ENCODE peak calls at places on chromosome 15, in four cellular contexts. One of them, this sample, is unnamed.

GRCh38 chr15:57596978-57597377 is 5.3 kb downstream of the MYZAP start:
- DNase-seq in fibroblast of mammary gland: no peak
- DNase-seq in endodermal cell: no peak
- DNase-seq in coronary artery: no peak
- DNase-seq in this sample: no peak

GRCh38 chr15:39828374-39828931 is 45.8 kb upstream of the FSIP1 start:
- DNase-seq in fibroblast of mammary gland: peak
- DNase-seq in endodermal cell: peak
- DNase-seq in coronary artery: no peak
- DNase-seq in this sample: no peak

GRCh38 chr15:87267798-87268197 is 988.7 kb downstream of the NTRK3 start:
- DNase-seq in fibroblast of mammary gland: peak
- DNase-seq in endodermal cell: no peak
- DNase-seq in coronary artery: no peak
- DNase-seq in this sample: no peak

GRCh38 chr15:51200791-51201190 is 106.1 kb upstream of the TNFAIP8L3 start:
- DNase-seq in fibroblast of mammary gland: peak
- DNase-seq in endodermal cell: no peak
- DNase-seq in coronary artery: no peak
- DNase-seq in this sample: no peak

GRCh38 chr15:59762558-59762957 is 73.4 kb upstream of the BNIP2 start:
- DNase-seq in fibroblast of mammary gland: no peak
- DNase-seq in endodermal cell: peak
- DNase-seq in coronary artery: no peak
- DNase-seq in this sample: no peak

GRCh38 chr15:83207622-83208356 is at the start of gene HDGFL3:
- DNase-seq in fibroblast of mammary gland: peak
- DNase-seq in endodermal cell: peak
- DNase-seq in coronary artery: peak
- DNase-seq in this sample: peak

GRCh38 chr15:77028451-77029165 is 33.7 kb downstream of the PSTPIP1 start:
- DNase-seq in fibroblast of mammary gland: no peak
- DNase-seq in endodermal cell: no peak
- DNase-seq in coronary artery: peak
- DNase-seq in this sample: no peak

GRCh38 chr15:27222479-27222878 is 251.5 kb downstream of the GABRG3 start:
- DNase-seq in fibroblast of mammary gland: peak
- DNase-seq in endodermal cell: no peak
- DNase-seq in coronary artery: no peak
- DNase-seq in this sample: no peak

GRCh38 chr15:95365615-95366107 is 964.8 kb upstream of the NR2F2 start:
- DNase-seq in fibroblast of mammary gland: no peak
- DNase-seq in endodermal cell: no peak
- DNase-seq in coronary artery: no peak
- DNase-seq in this sample: no peak

GRCh38 chr15:67042490-67043181 is 22.8 kb upstream of the SMAD3 start:
- DNase-seq in fibroblast of mammary gland: peak
- DNase-seq in endodermal cell: no peak
- DNase-seq in coronary artery: no peak
- DNase-seq in this sample: no peak

GRCh38 chr15:85312925-85313324 is 67.5 kb upstream of the AKAP13 start:
- DNase-seq in fibroblast of mammary gland: peak
- DNase-seq in endodermal cell: peak
- DNase-seq in coronary artery: no peak
- DNase-seq in this sample: no peak

GRCh38 chr15:92960996-92961681 is 61.0 kb downstream of the CHD2 start:
- DNase-seq in fibroblast of mammary gland: no peak
- DNase-seq in endodermal cell: no peak
- DNase-seq in coronary artery: no peak
- DNase-seq in this sample: no peak

GRCh38 chr15:77702211-77702957 is 69.7 kb upstream of the LINGO1 start:
- DNase-seq in fibroblast of mammary gland: peak
- DNase-seq in endodermal cell: peak
- DNase-seq in coronary artery: no peak
- DNase-seq in this sample: no peak

GRCh38 chr15:99741835-99742234 is 8.6 kb upstream of the LYSMD4 start:
- DNase-seq in fibroblast of mammary gland: no peak
- DNase-seq in endodermal cell: no peak
- DNase-seq in coronary artery: no peak
- DNase-seq in this sample: no peak

GRCh38 chr15:44298878-44299277 is 10.4 kb downstream of the GOLM2 start:
- DNase-seq in fibroblast of mammary gland: peak
- DNase-seq in endodermal cell: peak
- DNase-seq in coronary artery: no peak
- DNase-seq in this sample: no peak

GRCh38 chr15:78944202-78944625 is 632 bp downstream of the CTSH start:
- DNase-seq in fibroblast of mammary gland: no peak
- DNase-seq in endodermal cell: no peak
- DNase-seq in coronary artery: no peak
- DNase-seq in this sample: no peak
- H3K4me3 ChIP-seq in fibroblast of mammary gland: no peak
- H3K4me3 ChIP-seq in endodermal cell: peak
- H3K4me3 ChIP-seq in coronary artery: peak
- H3K4me3 ChIP-seq in this sample: peak

DNA sequence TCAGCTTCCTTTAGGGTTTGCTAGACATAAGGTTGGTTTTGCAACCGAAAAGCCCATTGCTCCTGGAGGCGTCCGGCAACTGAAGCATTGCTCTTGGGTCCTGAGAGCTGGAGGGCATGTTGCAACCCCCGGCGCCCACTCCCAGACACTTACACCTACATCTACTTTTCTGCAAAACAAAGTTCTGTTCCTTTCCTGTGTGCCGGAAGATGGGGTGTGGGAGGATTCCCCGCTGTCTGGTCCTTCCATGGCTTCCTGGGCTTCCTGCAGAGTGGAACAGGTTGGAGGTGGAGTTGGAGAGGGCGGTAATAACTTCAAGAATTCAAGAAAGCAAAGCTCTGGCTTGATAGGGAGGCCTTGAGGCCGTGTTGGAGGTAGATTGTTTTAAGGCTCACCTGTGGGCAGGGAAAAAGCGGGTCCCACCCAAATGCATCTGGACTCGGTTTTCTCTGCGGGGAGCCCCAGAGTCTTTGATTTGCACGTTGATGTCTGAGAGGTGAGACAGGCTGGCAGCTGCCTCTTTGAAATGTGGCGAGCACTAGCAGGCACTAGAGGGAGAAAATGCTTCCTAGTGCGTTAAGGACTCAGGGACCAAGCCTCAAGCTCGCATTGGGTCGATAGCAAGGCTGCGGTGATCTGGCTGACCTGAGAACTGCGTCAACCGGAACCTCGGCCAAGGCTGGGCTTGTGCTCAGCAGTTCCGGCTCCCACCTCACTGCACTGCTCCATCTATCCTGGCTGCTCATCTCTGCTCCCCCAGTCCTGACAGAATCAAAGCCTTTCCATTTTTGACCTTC is 39.5 kb downstream of the NR2F2 start:
- DNase-seq in fibroblast of mammary gland: no peak
- DNase-seq in endodermal cell: peak
- DNase-seq in coronary artery: no peak
- DNase-seq in this sample: no peak
- H3K4me3 ChIP-seq in fibroblast of mammary gland: no peak
- H3K4me3 ChIP-seq in endodermal cell: no peak
- H3K4me3 ChIP-seq in coronary artery: no peak
- H3K4me3 ChIP-seq in this sample: no peak

DNA sequence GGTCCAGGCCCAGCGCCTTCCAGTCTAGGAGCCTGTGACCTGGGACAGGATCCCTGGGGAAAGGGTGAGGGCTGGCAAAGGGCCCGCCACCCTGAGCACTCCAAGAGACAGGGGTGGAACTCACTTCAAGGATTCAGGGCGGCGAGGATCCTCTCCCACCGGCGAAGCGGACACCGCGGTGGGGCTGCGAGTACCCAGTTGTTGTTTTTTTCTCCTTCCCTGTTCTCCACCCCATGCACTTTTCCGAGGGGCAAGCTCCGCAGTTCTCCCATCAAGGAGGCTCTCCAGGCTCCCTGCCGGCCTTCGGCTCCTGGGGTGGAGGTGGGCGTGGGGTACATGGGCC is 387 bp upstream of the PAQR5 start:
- DNase-seq in fibroblast of mammary gland: no peak
- DNase-seq in endodermal cell: no peak
- DNase-seq in coronary artery: no peak
- DNase-seq in this sample: no peak
- H3K4me3 ChIP-seq in fibroblast of mammary gland: no peak
- H3K4me3 ChIP-seq in endodermal cell: peak
- H3K4me3 ChIP-seq in coronary artery: peak
- H3K4me3 ChIP-seq in this sample: no peak

GRCh38 chr15:52529940-52530339 is 1.3 kb upstream of the MYO5A start:
- DNase-seq in fibroblast of mammary gland: no peak
- DNase-seq in endodermal cell: no peak
- DNase-seq in coronary artery: no peak
- DNase-seq in this sample: no peak
- H3K4me3 ChIP-seq in fibroblast of mammary gland: peak
- H3K4me3 ChIP-seq in endodermal cell: peak
- H3K4me3 ChIP-seq in coronary artery: peak
- H3K4me3 ChIP-seq in this sample: peak

DNA sequence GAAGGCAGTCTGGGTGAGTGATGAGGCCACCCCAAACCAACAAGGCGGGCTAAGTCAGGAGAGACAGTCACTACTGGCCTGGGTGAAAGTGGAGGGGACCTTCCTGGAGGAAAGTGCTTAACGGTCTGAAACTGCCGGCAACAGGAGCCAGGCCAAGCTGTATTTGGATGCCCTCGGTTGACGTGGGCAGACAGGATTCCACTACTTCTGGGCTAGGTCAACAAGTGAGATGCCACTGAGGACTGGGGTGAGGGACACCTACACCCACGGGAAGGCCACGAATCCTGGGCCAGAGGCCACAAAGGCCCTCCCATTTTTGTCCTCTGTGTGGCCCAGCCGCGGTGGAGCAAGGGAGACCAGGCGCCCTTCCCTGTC is 12.3 kb downstream of the SPTBN5 start:
- DNase-seq in fibroblast of mammary gland: no peak
- DNase-seq in endodermal cell: no peak
- DNase-seq in coronary artery: no peak
- DNase-seq in this sample: no peak
- H3K4me3 ChIP-seq in fibroblast of mammary gland: no peak
- H3K4me3 ChIP-seq in endodermal cell: no peak
- H3K4me3 ChIP-seq in coronary artery: peak
- H3K4me3 ChIP-seq in this sample: no peak

DNA sequence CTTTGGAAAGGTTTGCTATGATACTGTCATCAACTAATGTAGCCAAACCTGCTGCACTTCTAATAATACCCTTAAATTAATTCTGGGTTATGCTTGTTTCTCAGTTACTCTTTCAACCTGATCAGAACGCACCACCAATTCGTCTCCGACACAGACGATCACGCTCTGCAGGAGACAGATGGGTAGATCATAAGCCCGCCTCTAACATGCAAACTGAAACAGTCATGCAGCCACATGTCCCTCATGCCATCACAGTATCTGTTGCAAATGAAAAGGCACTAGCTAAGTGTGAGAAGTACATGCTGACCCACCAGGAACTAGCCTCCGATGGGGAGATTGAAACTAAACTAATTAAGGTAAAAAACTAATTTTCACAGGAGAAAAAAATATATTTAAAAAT is 7.9 kb upstream of the RPLP1 start:
- DNase-seq in fibroblast of mammary gland: no peak
- DNase-seq in endodermal cell: no peak
- DNase-seq in coronary artery: no peak
- DNase-seq in this sample: no peak
- H3K4me3 ChIP-seq in fibroblast of mammary gland: no peak
- H3K4me3 ChIP-seq in endodermal cell: no peak
- H3K4me3 ChIP-seq in coronary artery: no peak
- H3K4me3 ChIP-seq in this sample: no peak

DNA sequence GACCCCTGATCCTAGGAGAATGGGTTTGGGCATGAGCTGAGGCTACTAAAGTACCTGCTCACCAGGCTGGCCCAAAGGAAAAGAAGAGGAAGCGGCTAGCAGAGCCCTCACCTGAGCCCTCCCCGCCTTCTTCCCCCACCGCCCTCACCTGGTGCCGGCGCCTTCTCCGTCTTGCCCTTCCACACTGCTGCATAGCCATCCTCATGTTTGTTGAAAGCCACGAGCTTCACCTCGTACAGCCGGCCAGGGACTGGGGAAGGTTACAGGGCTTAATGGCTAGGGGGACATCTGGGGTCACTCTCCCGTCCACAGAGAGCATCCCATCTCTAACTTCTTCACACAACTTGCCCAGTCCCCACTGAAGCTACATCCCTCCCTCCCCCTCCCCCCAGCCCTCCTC is 13.9 kb upstream of the IGDCC3 start:
- DNase-seq in fibroblast of mammary gland: no peak
- DNase-seq in endodermal cell: no peak
- DNase-seq in coronary artery: no peak
- DNase-seq in this sample: no peak
- H3K4me3 ChIP-seq in fibroblast of mammary gland: no peak
- H3K4me3 ChIP-seq in endodermal cell: no peak
- H3K4me3 ChIP-seq in coronary artery: no peak
- H3K4me3 ChIP-seq in this sample: no peak

This sample was measured in naive thymus-derived CD4-positive, alpha-beta T cell.